ENCODE peak calls at places on chromosomes 1 and 21, in six cellular contexts. L is effector CD4-positive, alpha-beta T cell; S is activated T-helper 1 cell treated with Interleukin-2 at 50 U/mL for 16 hours; R is foreskin fibroblast; K is HEK293T; D is posterior vena cava. Y is an unnamed sample.

GRCh38 chr21:36847189-36847588 is 119.3 kb downstream of the HLCS start:
- DNase-seq in K (no peak), S (no peak), D (no peak), L (no peak), R (peak; percentile 82), Y (peak; percentile 77)

GRCh38 chr1:213166868-213167267 is 115.8 kb downstream of the RPS6KC1 start:
- DNase-seq in S (no peak), L (no peak), D (no peak), R (no peak), K (no peak), Y (no peak)

GRCh38 chr1:228190778-228191177 is 17.1 kb upstream of the OBSCN start:
- DNase-seq in D (no peak), K (no peak), L (no peak), R (no peak), S (no peak), Y (no peak)

GRCh38 chr1:45325816-45326506 is 734 bp upstream of the HPDL start:
- DNase-seq in L (no peak), D (no peak), K (no peak), R (peak; percentile 19), S (no peak), Y (no peak)

GRCh38 chr1:186375929-186376330 is 292 bp downstream of the ODR4 start:
- DNase-seq in R (no peak), S (no peak), L (no peak), K (no peak), D (no peak), Y (no peak)

GRCh38 chr1:172360960-172361359 is 59.5 kb upstream of the C1orf105 start:
- DNase-seq in K (no peak), L (no peak), R (no peak), S (no peak), D (no peak), Y (no peak)

GRCh38 chr1:5905431-5905830 is 86.8 kb downstream of the NPHP4 start:
- DNase-seq in S (no peak), D (peak; percentile 34), L (no peak), K (no peak), R (no peak), Y (no peak)

GRCh38 chr1:94326329-94326728 is 88.9 kb upstream of the ARHGAP29 start:
- DNase-seq in R (peak; percentile 27), K (peak; percentile 30), L (no peak), S (no peak), D (no peak), Y (no peak)

GRCh38 chr21:40447016-40447415 is 399.9 kb downstream of the DSCAM start:
- DNase-seq in S (no peak), K (no peak), R (no peak), L (no peak), D (no peak), Y (no peak)

GRCh38 chr1:228087771-228088251 is 5.3 kb downstream of the ARF1 start:
- DNase-seq in K (no peak), L (no peak), D (peak; percentile 86), R (peak; percentile 92), S (no peak), Y (peak; percentile 89)

GRCh38 chr1:101284021-101284420 is 47.2 kb downstream of the S1PR1 start:
- DNase-seq in D (no peak), K (no peak), R (no peak), S (peak; percentile 13), L (no peak), Y (no peak)

GRCh38 chr1:22132517-22133235 is 10.2 kb downstream of the WNT4 start:
- DNase-seq in R (peak; percentile 86), K (no peak), L (no peak), S (no peak), D (no peak), Y (peak; percentile 63)

GRCh38 chr1:22131875-22132486 is 10.9 kb downstream of the WNT4 start:
- DNase-seq in R (no peak), K (peak; percentile 84), L (peak; percentile 44), S (peak; percentile 17), D (no peak), Y (no peak)

GRCh38 chr1:27705545-27705944 is 20.2 kb upstream of the FAM76A start:
- DNase-seq in S (no peak), L (no peak), D (no peak), R (no peak), K (no peak), Y (no peak)

GRCh38 chr21:42474043-42474831 is 21.8 kb downstream of the RSPH1 start:
- DNase-seq in L (no peak), R (peak; percentile 4), D (no peak), S (no peak), K (no peak), Y (no peak)

GRCh38 chr1:230507671-230508407 is 81.7 kb upstream of the PGBD5 start:
- DNase-seq in L (no peak), K (no peak), D (no peak), R (no peak), S (no peak), Y (no peak)

GRCh38 chr1:62038594-62039284 is 155.9 kb upstream of the L1TD1 start:
- DNase-seq in D (no peak), L (no peak), S (no peak), R (no peak), K (peak; percentile 52), Y (no peak)

GRCh38 chr1:230758705-230759354 is 11.6 kb downstream of the CAPN9 start:
- DNase-seq in R (peak; percentile 79), L (no peak), S (no peak), K (no peak), D (no peak), Y (no peak)

GRCh38 chr1:170581041-170581440 is 49.1 kb downstream of the GORAB start:
- DNase-seq in L (no peak), K (no peak), R (no peak), S (no peak), D (peak; percentile 83), Y (no peak)

GRCh38 chr1:231983266-231984193 is 356.9 kb downstream of the DISC1 start:
- DNase-seq in K (no peak), L (no peak), D (no peak), R (no peak), S (no peak), Y (no peak)

GRCh38 chr1:10738125-10738746 is 58.2 kb downstream of the CASZ1 start:
- DNase-seq in R (no peak), S (no peak), D (no peak), L (no peak), K (no peak), Y (no peak)

GRCh38 chr1:204705493-204705811 is 19.9 kb upstream of the LRRN2 start:
- DNase-seq in L (no peak), K (no peak), D (no peak), S (no peak), R (no peak), Y (no peak)

GRCh38 chr1:46400398-46400797 is 6.3 kb downstream of the FAAH start:
- DNase-seq in D (no peak), L (no peak), S (no peak), K (no peak), R (no peak), Y (no peak)

GRCh38 chr1:168180148-168180524 is 1.4 kb downstream of the TIPRL start:
- DNase-seq in L (no peak), R (no peak), D (no peak), S (no peak), K (no peak), Y (peak; percentile 6)

GRCh38 chr1:38735651-38736161 is 123.9 kb downstream of the RRAGC start:
- DNase-seq in D (no peak), L (no peak), K (no peak), R (no peak), S (no peak), Y (peak; percentile 40)

GRCh38 chr1:247358920-247359319 is 27.3 kb upstream of the ZNF496 start:
- DNase-seq in R (peak; percentile 50), L (no peak), S (no peak), K (no peak), D (no peak), Y (no peak)

GRCh38 chr1:167926486-167926997 is 9.9 kb upstream of the DCAF6 start:
- DNase-seq in R (no peak), K (peak; percentile 70), L (no peak), D (no peak), S (no peak), Y (no peak)

GRCh38 chr1:117655220-117655577 is 49.4 kb downstream of the TENT5C start:
- DNase-seq in D (no peak), S (no peak), R (no peak), L (no peak), K (no peak), Y (no peak)

GRCh38 chr1:196002906-196003305 is 605.3 kb downstream of the KCNT2 start:
- DNase-seq in S (no peak), D (no peak), R (peak; percentile 4), L (no peak), K (no peak), Y (no peak)